ENCODE peak calls at places on chromosomes 4 and X, in ten cellular contexts. W, K, V, J, O, X, U, S, A and F are unnamed samples.
A peak's percentile ranks its signal among the peaks of the same experiment; 100 is the strongest.

GRCh38 chrX:154317391-154318000 is 21.9 kb downstream of the TKTL1 start:
- DNase-seq in W (no peak), K (peak; percentile 52), V (peak; percentile 26), J (no peak), O (peak; percentile 39), X (no peak), U (peak; percentile 56), S (no peak), A (no peak), F (peak; percentile 50)

GRCh38 chr4:26860922-26861433 is 337 bp downstream of the STIM2 start:
- DNase-seq in W (peak; percentile 24), K (peak; percentile 74), V (peak; percentile 58), J (peak; percentile 57), O (no peak), X (peak; percentile 29), U (no peak), S (no peak), A (peak; percentile 52), F (peak; percentile 67)

GRCh38 chrX:25144043-25144940 is 128.5 kb upstream of the ARX start:
- DNase-seq in W (no peak), K (peak; percentile 84), V (peak; percentile 54), J (peak; percentile 80), O (peak; percentile 4), X (peak; percentile 60), U (peak; percentile 66), S (peak; percentile 26), A (peak; percentile 48), F (peak; percentile 67)

GRCh38 chr4:146072381-146072780 is 103.1 kb upstream of the LSM6 start:
- DNase-seq in W (no peak), K (no peak), V (peak; percentile 44), J (no peak), O (no peak), X (no peak), U (no peak), S (no peak), A (no peak), F (peak; percentile 52)

GRCh38 chr4:48752256-48752655 is 27.8 kb downstream of the FRYL start:
- DNase-seq in W (no peak), K (no peak), V (no peak), J (no peak), O (no peak), X (no peak), U (no peak), S (no peak), A (no peak), F (no peak)

GRCh38 chrX:87900320-87900908 is 382.8 kb downstream of the KLHL4 start:
- DNase-seq in W (no peak), K (no peak), V (no peak), J (no peak), O (no peak), X (no peak), U (no peak), S (no peak), A (no peak), F (no peak)

GRCh38 chr4:164193676-164194075 is 560.3 kb upstream of the SMIM31 start:
- DNase-seq in W (no peak), K (no peak), V (no peak), J (no peak), O (no peak), X (no peak), U (no peak), S (no peak), A (no peak), F (no peak)

GRCh38 chr4:1047106-1047975 is 35.9 kb downstream of the FGFRL1 start:
- DNase-seq in W (no peak), K (no peak), V (no peak), J (no peak), O (no peak), X (peak; percentile 49), U (peak; percentile 95), S (no peak), A (peak; percentile 29), F (no peak)

GRCh38 chr4:141599853-141600252 is 36.5 kb upstream of the IL15 start:
- DNase-seq in W (no peak), K (no peak), V (peak; percentile 21), J (no peak), O (no peak), X (no peak), U (no peak), S (no peak), A (no peak), F (no peak)

GRCh38 chr4:149347139-149347538 is 468.5 kb downstream of the IQCM start:
- DNase-seq in W (no peak), K (no peak), V (peak; percentile 25), J (no peak), O (no peak), X (no peak), U (no peak), S (no peak), A (no peak), F (peak; percentile 51)

GRCh38 chr4:39893693-39894072 is 84.0 kb downstream of the PDS5A start:
- DNase-seq in W (no peak), K (no peak), V (no peak), J (no peak), O (no peak), X (no peak), U (no peak), S (no peak), A (no peak), F (no peak)

GRCh38 chrX:12814434-12814833 is 23.2 kb downstream of the PRPS2 start:
- DNase-seq in W (no peak), K (peak; percentile 28), V (peak; percentile 42), J (no peak), O (peak; percentile 30), X (peak; percentile 32), U (no peak), S (no peak), A (no peak), F (peak; percentile 66)

GRCh38 chr4:108473163-108473720 is 147.1 kb upstream of the RPL34 start:
- DNase-seq in W (no peak), K (no peak), V (no peak), J (no peak), O (no peak), X (no peak), U (no peak), S (no peak), A (no peak), F (no peak)
- TF ChIP-seq CTCF in W (no peak), K (no peak), V (no peak), J (no peak), O (no peak), X (no peak), U (peak; percentile 16), S (no peak), A (no peak), F (no peak)

GRCh38 chrX:150572206-150572605 is 3.8 kb downstream of the MTM1 start:
- DNase-seq in W (no peak), K (no peak), V (no peak), J (no peak), O (no peak), X (peak; percentile 29), U (no peak), S (no peak), A (no peak), F (no peak)

GRCh38 chrX:150574824-150575409 is 6.5 kb downstream of the MTM1 start:
- DNase-seq in W (no peak), K (no peak), V (no peak), J (no peak), O (no peak), X (no peak), U (no peak), S (no peak), A (no peak), F (no peak)

GRCh38 chrX:150577174-150577573 is 8.8 kb downstream of the MTM1 start:
- DNase-seq in W (no peak), K (no peak), V (no peak), J (no peak), O (no peak), X (peak; percentile 51), U (no peak), S (no peak), A (no peak), F (no peak)

GRCh38 chrX:150573702-150574101 is 5.3 kb downstream of the MTM1 start:
- DNase-seq in W (no peak), K (no peak), V (no peak), J (no peak), O (no peak), X (peak; percentile 76), U (no peak), S (no peak), A (no peak), F (no peak)

GRCh38 chrX:150575415-150575814 is 7.0 kb downstream of the MTM1 start:
- DNase-seq in W (no peak), K (no peak), V (peak; percentile 17), J (no peak), O (no peak), X (peak; percentile 70), U (no peak), S (peak; percentile 72), A (no peak), F (peak; percentile 10)
- H3K4me3 ChIP-seq in W (peak overlapping the region; percentile 33), K (no peak overlapping the region), V (no peak overlapping the region), J (no peak overlapping the region), O (no peak overlapping the region), X (no peak overlapping the region), U (no peak overlapping the region), S (no peak overlapping the region), A (no peak overlapping the region), F (no peak overlapping the region)

DNA sequence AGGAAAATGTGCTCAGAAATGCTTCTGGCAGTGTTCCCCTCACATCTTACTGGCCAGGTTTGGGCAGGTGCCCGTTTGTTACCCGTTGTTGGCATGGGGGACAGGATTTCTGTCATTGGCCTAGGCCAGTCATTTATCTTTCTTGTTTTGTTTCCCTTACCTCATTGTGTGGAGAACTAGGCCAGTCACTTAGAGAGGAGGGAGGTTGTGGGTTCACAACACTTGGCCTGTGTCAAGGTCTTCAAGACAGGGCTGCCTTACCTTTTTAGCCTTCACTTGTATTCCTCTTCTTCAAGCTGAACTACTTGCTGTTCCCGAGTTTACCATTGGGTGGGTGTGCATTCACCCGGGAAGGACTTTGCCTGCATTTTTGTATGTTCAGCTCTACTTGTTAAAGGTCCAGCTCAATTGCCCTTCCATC is 17.7 kb downstream of the SNX25 start:
- DNase-seq in W (no peak), K (no peak), V (no peak), J (no peak), O (no peak), X (no peak), U (no peak), S (no peak), A (no peak), F (peak; percentile 33)
- TF ChIP-seq CTCF in W (no peak), K (peak; percentile 30), V (peak; percentile 9), J (peak; percentile 10), O (no peak), X (no peak), U (peak; percentile 30), S (no peak), A (no peak), F (peak; percentile 4)

GRCh38 chrX:130401415-130402210 is at the start of gene RBMX2:
- DNase-seq in W (peak; percentile 37), K (peak; percentile 85), V (peak; percentile 67), J (peak; percentile 80), O (peak; percentile 88), X (peak; percentile 74), U (peak; percentile 96), S (peak; percentile 34), A (peak; percentile 74), F (peak; percentile 79)

DNA sequence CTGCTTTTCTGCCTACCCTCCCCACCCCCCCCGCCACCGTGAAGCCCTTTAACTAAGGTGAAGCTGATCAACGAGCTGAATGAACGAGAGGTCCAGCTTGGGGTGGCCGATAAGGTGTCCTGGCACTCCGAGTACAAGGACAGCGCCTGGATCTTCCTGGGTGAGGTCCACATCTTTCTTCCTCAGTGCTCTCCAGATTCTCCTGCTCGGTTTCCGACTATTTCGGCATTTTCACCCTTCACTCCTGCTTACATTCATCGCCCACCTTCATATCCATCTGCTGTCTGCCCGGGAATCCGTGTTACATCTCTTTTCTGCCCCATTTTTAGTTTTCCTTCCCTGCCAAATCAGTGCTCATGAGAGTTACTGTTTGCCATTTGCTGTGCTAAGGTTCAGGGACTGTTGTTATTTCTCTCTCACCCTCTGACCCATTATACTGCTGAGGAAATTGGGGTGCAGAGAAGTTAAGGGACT is 461 bp downstream of the RBMX2 start:
- DNase-seq in W (no peak), K (no peak), V (no peak), J (no peak), O (no peak), X (no peak), U (no peak), S (no peak), A (no peak), F (no peak)
- H3K4me3 ChIP-seq in W (peak overlapping the region; percentile 99), K (peak overlapping the region; percentile 71), V (peak overlapping the region; percentile 74), J (peak overlapping the region; percentile 71), O (peak overlapping the region; percentile 65), X (peak overlapping the region; percentile 62), U (peak overlapping the region; percentile 83), S (peak overlapping the region; percentile 68), A (peak overlapping the region; percentile 62), F (peak overlapping the region; percentile 78)